ENCODE peak calls at places on chromosomes 12 and 14, in four cellular contexts. G is pancreas; Q is CD4-positive, alpha-beta memory T cell; R is PC-3. J is an unnamed sample.

GRCh38 chr12:8033153-8034044 is 883 bp downstream of the FOXJ2 start:
- DNase-seq in G (peak; percentile 49), Q (peak; percentile 46), R (peak; percentile 26), J (peak; percentile 64)

GRCh38 chr14:99519931-99520421 is 38.8 kb downstream of the CCNK start:
- DNase-seq in G (no peak), Q (no peak), R (no peak), J (no peak)

GRCh38 chr12:71128191-71128590 is 29.6 kb downstream of the TSPAN8 start:
- DNase-seq in G (no peak), Q (no peak), R (no peak), J (no peak)

GRCh38 chr14:93239869-93240677 is 33.0 kb downstream of the UBR7 start:
- DNase-seq in G (no peak), Q (no peak), R (peak; percentile 95), J (no peak)

GRCh38 chr14:88934231-88934898 is 109.9 kb downstream of the TTC8 start:
- DNase-seq in G (no peak), Q (no peak), R (no peak), J (no peak)

GRCh38 chr12:105433804-105434203 is 103.3 kb downstream of the C12orf75 start:
- DNase-seq in G (no peak), Q (no peak), R (peak; percentile 88), J (no peak)

GRCh38 chr12:54975875-54976274 is 8.7 kb downstream of the TESPA1 start:
- DNase-seq in G (no peak), Q (no peak), R (no peak), J (no peak)

GRCh38 chr14:100237735-100238418 is 1.1 kb upstream of the YY1 start:
- DNase-seq in G (peak; percentile 51), Q (no peak), R (peak; percentile 66), J (peak; percentile 42)

GRCh38 chr12:49369723-49370145 is 2.5 kb downstream of the SPATS2 start:
- DNase-seq in G (no peak), Q (peak; percentile 23), R (peak; percentile 61), J (no peak)

GRCh38 chr12:1590083-1590979 is 4.0 kb downstream of the FBXL14 start:
- DNase-seq in G (no peak), Q (no peak), R (no peak), J (no peak)

GRCh38 chr12:74401035-74401434 is 136.6 kb upstream of the ATXN7L3B start:
- DNase-seq in G (no peak), Q (no peak), R (peak; percentile 40), J (no peak)

DNA sequence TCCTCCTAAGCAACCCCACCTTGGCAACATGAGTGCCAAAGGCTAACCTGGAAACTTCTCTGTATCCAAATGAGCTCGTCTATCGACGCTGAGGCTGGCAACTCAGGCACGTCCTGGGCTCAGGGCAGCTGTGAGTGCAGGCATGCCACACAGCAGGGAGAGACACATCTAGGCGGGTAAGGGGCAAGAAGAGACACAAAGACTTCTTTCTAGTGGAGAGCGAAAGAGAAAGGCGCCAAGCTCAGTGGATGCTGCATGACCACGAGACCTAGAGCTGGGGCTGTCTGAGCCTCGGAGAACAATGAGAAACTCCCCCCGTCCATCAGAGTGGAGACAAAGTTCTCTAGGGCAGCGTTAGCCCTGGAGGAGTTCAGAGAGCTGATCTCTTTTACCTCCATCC is 170.4 kb downstream of the CALM1 start:
- DNase-seq in G (no peak), Q (no peak), R (no peak), J (no peak)
- H3K27ac ChIP-seq in G (no peak overlapping the region), Q (no peak overlapping the region), R (no peak overlapping the region), J (no peak overlapping the region)

GRCh38 chr14:98169170-98169587 is 1102.8 kb downstream of the BCL11B start:
- DNase-seq in G (no peak), Q (no peak), R (no peak), J (no peak)

GRCh38 chr14:98170580-98170979 is 1101.4 kb downstream of the BCL11B start:
- DNase-seq in G (no peak), Q (no peak), R (no peak), J (no peak)

GRCh38 chr14:98167253-98167652 is 1104.7 kb downstream of the BCL11B start:
- DNase-seq in G (no peak), Q (no peak), R (no peak), J (no peak)

GRCh38 chr14:98168196-98168985 is 1103.6 kb downstream of the BCL11B start:
- DNase-seq in G (no peak), Q (no peak), R (no peak), J (no peak)

DNA sequence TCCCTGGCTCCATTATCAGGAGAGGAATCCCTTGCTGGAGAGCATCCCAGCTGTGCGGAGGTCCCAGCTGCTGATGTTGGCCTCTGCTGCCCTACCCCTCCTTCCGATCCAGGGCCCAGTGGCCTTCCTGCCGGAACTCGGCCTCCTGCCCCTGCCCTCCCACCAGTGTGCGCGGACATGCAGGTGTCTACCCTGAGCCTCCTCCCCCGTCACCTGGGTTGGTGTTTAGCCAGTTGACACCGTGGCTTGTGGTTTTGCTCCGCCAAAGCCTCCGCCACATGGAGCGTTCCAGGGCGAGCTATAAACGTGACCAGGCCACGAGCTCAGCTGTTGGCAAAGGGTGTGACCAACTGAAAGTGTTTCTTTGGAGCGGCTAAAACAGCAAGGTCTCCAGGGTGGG is 1104.3 kb downstream of the BCL11B start:
- DNase-seq in G (no peak), Q (no peak), R (no peak), J (no peak)
- H3K4me1 ChIP-seq in G (no peaks in the 10 kb centered on the region), Q (peaks cover 63% of the 10 kb centered on the region), R (no peaks in the 10 kb centered on the region), J (no peaks in the 10 kb centered on the region)

DNA sequence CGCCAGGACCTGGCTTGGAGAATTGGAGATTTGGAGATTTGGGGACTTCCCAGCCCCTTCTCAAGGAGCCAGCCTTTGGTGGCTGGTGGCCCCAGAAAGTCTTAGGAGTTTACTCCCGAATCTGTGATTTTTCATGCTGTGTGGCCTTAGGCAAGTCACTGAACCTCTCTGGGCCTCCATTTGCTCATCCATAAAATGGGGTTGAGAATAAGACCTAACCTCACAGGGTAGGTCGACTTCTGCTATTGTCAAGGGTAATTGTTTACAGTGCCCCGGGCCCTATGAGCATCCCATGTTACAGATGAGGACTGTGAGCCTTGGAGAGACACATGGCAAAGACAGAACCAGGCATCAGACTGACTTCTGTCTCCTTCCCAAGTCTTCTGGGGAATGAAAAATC is 16.2 kb upstream of the TMEM119 start:
- DNase-seq in G (no peak), Q (no peak), R (no peak), J (no peak)
- H3K27ac ChIP-seq in G (no peak overlapping the region), Q (no peak overlapping the region), R (no peak overlapping the region), J (no peak overlapping the region)

DNA sequence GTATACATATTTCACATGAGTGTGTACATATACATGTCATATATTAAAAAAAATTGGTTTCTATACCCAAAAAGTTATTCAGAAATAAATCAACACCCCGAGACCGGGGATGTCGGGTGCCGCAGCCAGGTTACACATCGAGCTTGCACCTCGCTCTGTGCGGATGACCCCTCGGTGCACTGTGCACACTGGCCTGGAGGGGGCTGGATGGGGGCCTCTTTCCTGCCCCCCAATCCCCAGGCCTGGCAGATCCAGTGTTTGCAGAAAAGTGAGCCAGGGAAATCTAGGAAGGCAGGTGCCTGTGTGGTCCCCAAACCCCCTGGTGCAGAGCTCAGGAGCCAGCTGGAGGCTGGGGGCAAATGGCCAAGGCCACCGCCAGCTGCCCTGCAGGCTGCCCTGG is 27.1 kb upstream of the GPR68 start:
- DNase-seq in G (no peak), Q (no peak), R (no peak), J (no peak)
- H3K4me1 ChIP-seq in G (no peaks in the 10 kb centered on the region), Q (no peaks in the 10 kb centered on the region), R (no peaks in the 10 kb centered on the region), J (peaks cover 12% of the 10 kb centered on the region)